ENCODE peak calls at places on chromosome 2, in six cellular contexts. One of them, this sample, is unnamed. For H3K4me1, the result is how much of the 10 kb centered on the place peaks cover.

GRCh38 chr2:873651-874580 is 76.7 kb upstream of the SNTG2 start:
- DNase-seq in RWPE2: no peak
- DNase-seq in spleen: no peak
- DNase-seq in GM23338: no peak
- DNase-seq in DND-41: no peak
- DNase-seq in neural progenitor cell: no peak
- DNase-seq in this sample: no peak

GRCh38 chr2:156110890-156111289 is 221.6 kb downstream of the NR4A2 start:
- DNase-seq in RWPE2: no peak
- DNase-seq in spleen: no peak
- DNase-seq in GM23338: peak
- DNase-seq in DND-41: peak
- DNase-seq in neural progenitor cell: peak
- DNase-seq in this sample: peak

GRCh38 chr2:232365621-232366321 is 12.8 kb upstream of the ALPP start:
- DNase-seq in RWPE2: peak
- DNase-seq in spleen: peak
- DNase-seq in GM23338: peak
- DNase-seq in DND-41: no peak
- DNase-seq in neural progenitor cell: peak
- DNase-seq in this sample: peak

GRCh38 chr2:216559625-216560156 is 61.0 kb downstream of the RPL37A start:
- DNase-seq in RWPE2: no peak
- DNase-seq in spleen: no peak
- DNase-seq in GM23338: no peak
- DNase-seq in DND-41: no peak
- DNase-seq in neural progenitor cell: no peak
- DNase-seq in this sample: no peak

GRCh38 chr2:19536136-19536535 is 177.7 kb upstream of the OSR1 start:
- DNase-seq in RWPE2: peak
- DNase-seq in spleen: no peak
- DNase-seq in GM23338: no peak
- DNase-seq in DND-41: no peak
- DNase-seq in neural progenitor cell: peak
- DNase-seq in this sample: no peak

GRCh38 chr2:88656690-88657089 is 29.4 kb upstream of the EIF2AK3 start:
- DNase-seq in RWPE2: no peak
- DNase-seq in spleen: no peak
- DNase-seq in GM23338: no peak
- DNase-seq in DND-41: no peak
- DNase-seq in neural progenitor cell: no peak
- DNase-seq in this sample: no peak

GRCh38 chr2:49288113-49288710 is 133.9 kb upstream of the FSHR start:
- DNase-seq in RWPE2: no peak
- DNase-seq in spleen: no peak
- DNase-seq in GM23338: no peak
- DNase-seq in DND-41: no peak
- DNase-seq in neural progenitor cell: no peak
- DNase-seq in this sample: no peak

GRCh38 chr2:172792711-172793110 is 57.1 kb downstream of the RAPGEF4 start:
- DNase-seq in RWPE2: no peak
- DNase-seq in spleen: no peak
- DNase-seq in GM23338: no peak
- DNase-seq in DND-41: no peak
- DNase-seq in neural progenitor cell: no peak
- DNase-seq in this sample: no peak

GRCh38 chr2:96962567-96963203 is 23.7 kb downstream of the FAM178B start:
- DNase-seq in RWPE2: no peak
- DNase-seq in spleen: peak
- DNase-seq in GM23338: no peak
- DNase-seq in DND-41: peak
- DNase-seq in neural progenitor cell: no peak
- DNase-seq in this sample: no peak

GRCh38 chr2:26847663-26848335 is at the start of gene DPYSL5:
- DNase-seq in RWPE2: no peak
- DNase-seq in spleen: no peak
- DNase-seq in GM23338: peak
- DNase-seq in DND-41: no peak
- DNase-seq in neural progenitor cell: peak
- DNase-seq in this sample: no peak

GRCh38 chr2:168234407-168235085 is 12.8 kb downstream of the STK39 start:
- DNase-seq in RWPE2: no peak
- DNase-seq in spleen: no peak
- DNase-seq in GM23338: no peak
- DNase-seq in DND-41: no peak
- DNase-seq in neural progenitor cell: no peak
- DNase-seq in this sample: no peak

GRCh38 chr2:11493282-11493681 is 27.3 kb upstream of the E2F6 start:
- DNase-seq in RWPE2: no peak
- DNase-seq in spleen: no peak
- DNase-seq in GM23338: no peak
- DNase-seq in DND-41: no peak
- DNase-seq in neural progenitor cell: no peak
- DNase-seq in this sample: no peak

GRCh38 chr2:11494310-11494709 is 28.3 kb upstream of the E2F6 start:
- DNase-seq in RWPE2: no peak
- DNase-seq in spleen: no peak
- DNase-seq in GM23338: no peak
- DNase-seq in DND-41: no peak
- DNase-seq in neural progenitor cell: no peak
- DNase-seq in this sample: no peak

GRCh38 chr2:11498126-11498473 is 32.1 kb upstream of the E2F6 start:
- DNase-seq in RWPE2: no peak
- DNase-seq in spleen: no peak
- DNase-seq in GM23338: no peak
- DNase-seq in DND-41: no peak
- DNase-seq in neural progenitor cell: no peak
- DNase-seq in this sample: no peak

GRCh38 chr2:11496311-11496710 is 30.4 kb upstream of the E2F6 start:
- DNase-seq in RWPE2: no peak
- DNase-seq in spleen: no peak
- DNase-seq in GM23338: no peak
- DNase-seq in DND-41: no peak
- DNase-seq in neural progenitor cell: no peak
- DNase-seq in this sample: no peak

GRCh38 chr2:11495844-11496271 is 29.9 kb upstream of the E2F6 start:
- DNase-seq in RWPE2: no peak
- DNase-seq in spleen: peak
- DNase-seq in GM23338: peak
- DNase-seq in DND-41: no peak
- DNase-seq in neural progenitor cell: peak
- DNase-seq in this sample: no peak
- H3K4me1 ChIP-seq in RWPE2: under half
- H3K4me1 ChIP-seq in spleen: under half
- H3K4me1 ChIP-seq in GM23338: under half
- H3K4me1 ChIP-seq in DND-41: under half
- H3K4me1 ChIP-seq in neural progenitor cell: under half
- H3K4me1 ChIP-seq in this sample: under half

GRCh38 chr2:230324503-230324902 is 2.5 kb upstream of the SP140L start:
- DNase-seq in RWPE2: no peak
- DNase-seq in spleen: no peak
- DNase-seq in GM23338: no peak
- DNase-seq in DND-41: no peak
- DNase-seq in neural progenitor cell: no peak
- DNase-seq in this sample: no peak
- H3K4me1 ChIP-seq in RWPE2: under half
- H3K4me1 ChIP-seq in spleen: under half
- H3K4me1 ChIP-seq in GM23338: under half
- H3K4me1 ChIP-seq in DND-41: half or more
- H3K4me1 ChIP-seq in neural progenitor cell: under half
- H3K4me1 ChIP-seq in this sample: under half

DNA sequence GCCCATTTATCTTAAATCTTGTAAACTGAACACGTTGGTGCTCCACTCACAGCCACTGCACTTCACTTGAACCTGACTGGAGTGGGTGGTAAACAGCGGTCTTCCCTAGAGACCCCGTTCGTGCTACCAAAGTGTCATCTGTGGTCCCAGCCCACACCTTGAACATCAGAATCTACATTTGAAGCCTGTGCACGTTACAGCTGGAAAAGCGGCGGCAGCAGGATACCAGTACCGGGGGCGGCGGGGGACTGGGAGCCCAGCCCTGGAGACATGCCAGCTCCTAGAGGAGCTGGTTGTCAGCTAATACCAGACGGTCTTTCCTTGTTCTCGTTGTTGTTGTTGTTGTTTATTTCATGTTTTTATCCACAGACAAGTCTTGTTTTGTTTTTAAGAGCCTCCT is 156.7 kb downstream of the WDSUB1 start:
- DNase-seq in RWPE2: no peak
- DNase-seq in spleen: no peak
- DNase-seq in GM23338: no peak
- DNase-seq in DND-41: no peak
- DNase-seq in neural progenitor cell: no peak
- DNase-seq in this sample: no peak
- H3K4me1 ChIP-seq in RWPE2: under half
- H3K4me1 ChIP-seq in spleen: under half
- H3K4me1 ChIP-seq in GM23338: under half
- H3K4me1 ChIP-seq in DND-41: half or more
- H3K4me1 ChIP-seq in neural progenitor cell: under half
- H3K4me1 ChIP-seq in this sample: under half

GRCh38 chr2:71462056-71462605 is 8.8 kb downstream of the DYSF start:
- DNase-seq in RWPE2: no peak
- DNase-seq in spleen: no peak
- DNase-seq in GM23338: no peak
- DNase-seq in DND-41: no peak
- DNase-seq in neural progenitor cell: no peak
- DNase-seq in this sample: no peak
- H3K4me1 ChIP-seq in RWPE2: under half
- H3K4me1 ChIP-seq in spleen: under half
- H3K4me1 ChIP-seq in GM23338: under half
- H3K4me1 ChIP-seq in DND-41: under half
- H3K4me1 ChIP-seq in neural progenitor cell: under half
- H3K4me1 ChIP-seq in this sample: under half

GRCh38 chr2:120898496-120898895 is 162.8 kb downstream of the GLI2 start:
- DNase-seq in RWPE2: no peak
- DNase-seq in spleen: no peak
- DNase-seq in GM23338: no peak
- DNase-seq in DND-41: no peak
- DNase-seq in neural progenitor cell: no peak
- DNase-seq in this sample: no peak

GRCh38 chr2:120901213-120901612 is 165.5 kb downstream of the GLI2 start:
- DNase-seq in RWPE2: no peak
- DNase-seq in spleen: no peak
- DNase-seq in GM23338: no peak
- DNase-seq in DND-41: no peak
- DNase-seq in neural progenitor cell: no peak
- DNase-seq in this sample: no peak

GRCh38 chr2:120898961-120899360 is 163.3 kb downstream of the GLI2 start:
- DNase-seq in RWPE2: no peak
- DNase-seq in spleen: no peak
- DNase-seq in GM23338: no peak
- DNase-seq in DND-41: no peak
- DNase-seq in neural progenitor cell: peak
- DNase-seq in this sample: no peak

GRCh38 chr2:120899373-120899772 is 163.7 kb downstream of the GLI2 start:
- DNase-seq in RWPE2: no peak
- DNase-seq in spleen: no peak
- DNase-seq in GM23338: no peak
- DNase-seq in DND-41: no peak
- DNase-seq in neural progenitor cell: no peak
- DNase-seq in this sample: no peak

GRCh38 chr2:120899799-120900198 is 164.1 kb downstream of the GLI2 start:
- DNase-seq in RWPE2: no peak
- DNase-seq in spleen: no peak
- DNase-seq in GM23338: peak
- DNase-seq in DND-41: no peak
- DNase-seq in neural progenitor cell: peak
- DNase-seq in this sample: no peak
- H3K4me1 ChIP-seq in RWPE2: under half
- H3K4me1 ChIP-seq in spleen: under half
- H3K4me1 ChIP-seq in GM23338: under half
- H3K4me1 ChIP-seq in DND-41: under half
- H3K4me1 ChIP-seq in neural progenitor cell: half or more
- H3K4me1 ChIP-seq in this sample: under half

GRCh38 chr2:8611246-8611645 is 70.6 kb upstream of the ID2 start:
- DNase-seq in RWPE2: no peak
- DNase-seq in spleen: no peak
- DNase-seq in GM23338: no peak
- DNase-seq in DND-41: no peak
- DNase-seq in neural progenitor cell: no peak
- DNase-seq in this sample: no peak
- H3K4me1 ChIP-seq in RWPE2: under half
- H3K4me1 ChIP-seq in spleen: under half
- H3K4me1 ChIP-seq in GM23338: under half
- H3K4me1 ChIP-seq in DND-41: under half
- H3K4me1 ChIP-seq in neural progenitor cell: under half
- H3K4me1 ChIP-seq in this sample: under half

DNA sequence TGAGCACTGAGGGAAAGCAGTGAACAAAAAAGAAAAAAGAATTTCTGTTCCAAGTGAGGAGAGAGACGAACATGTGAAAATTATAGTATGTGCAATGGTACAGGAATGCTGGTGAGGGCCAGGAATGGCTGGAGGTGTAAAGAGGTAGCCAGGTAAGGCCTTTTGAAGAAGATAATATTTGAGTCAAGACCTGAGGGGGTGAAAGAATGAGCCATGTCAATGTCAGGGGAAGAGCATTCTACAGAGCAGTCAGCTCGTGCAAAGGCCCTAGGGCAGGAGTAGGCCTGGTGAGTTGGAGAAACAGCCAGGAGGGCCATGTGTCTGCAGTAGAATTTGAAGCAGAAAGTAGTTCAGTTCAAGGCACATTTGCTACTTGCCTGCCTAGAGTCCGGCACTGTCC is 12.4 kb upstream of the RPL31 start:
- DNase-seq in RWPE2: no peak
- DNase-seq in spleen: no peak
- DNase-seq in GM23338: no peak
- DNase-seq in DND-41: no peak
- DNase-seq in neural progenitor cell: no peak
- DNase-seq in this sample: no peak
- H3K4me1 ChIP-seq in RWPE2: under half
- H3K4me1 ChIP-seq in spleen: under half
- H3K4me1 ChIP-seq in GM23338: under half
- H3K4me1 ChIP-seq in DND-41: under half
- H3K4me1 ChIP-seq in neural progenitor cell: under half
- H3K4me1 ChIP-seq in this sample: under half